ENCODE peak calls at places on chromosomes 16 and 17, in five cellular contexts. D is cardiac muscle cell, O is ascending aorta, R is fibroblast of mammary gland, L is nephron progenitor cell. P is an unnamed sample.

GRCh38 chr17:75845058-75845711 is 981 bp upstream of the UNC13D start:
- DNase-seq in D (peak), L (peak), O (peak), R (peak), P (no peak)

GRCh38 chr17:80195141-80195540 is 25.0 kb downstream of the SGSH start:
- DNase-seq in L (no peak), R (no peak), D (no peak), O (no peak), P (no peak)

GRCh38 chr17:77316191-77316641 is 175.4 kb downstream of the SEC14L1 start:
- DNase-seq in O (no peak), D (peak), L (no peak), R (peak), P (no peak)

GRCh38 chr16:2761472-2761871 is 9.0 kb downstream of the SRRM2 start:
- DNase-seq in L (no peak), D (no peak), R (no peak), O (no peak), P (no peak)

GRCh38 chr17:74547736-74548135 is 1.8 kb upstream of the CD300C start:
- DNase-seq in O (no peak), L (no peak), R (no peak), D (no peak), P (no peak)

GRCh38 chr17:73956595-73957465 is 246.6 kb upstream of the RPL38 start:
- DNase-seq in O (no peak), R (peak), D (peak), L (peak), P (no peak)

GRCh38 chr17:76473541-76473985 is 6.2 kb downstream of the AANAT start:
- DNase-seq in D (no peak), O (no peak), R (no peak), L (peak), P (no peak)

GRCh38 chr17:34067009-34067408 is 188.1 kb upstream of the CCL2 start:
- DNase-seq in D (no peak), O (no peak), L (no peak), R (no peak), P (no peak)

GRCh38 chr17:81429353-81429774 is 34.1 kb downstream of the BAHCC1 start:
- DNase-seq in L (no peak), R (peak), O (no peak), D (peak), P (peak)

GRCh38 chr17:44543213-44543904 is 13.9 kb upstream of the FZD2 start:
- DNase-seq in D (peak), R (peak), L (peak), O (no peak), P (peak)

GRCh38 chr17:10337976-10338375 is 34.8 kb downstream of the MYH13 start:
- DNase-seq in L (no peak), D (peak), O (no peak), R (peak), P (no peak)

GRCh38 chr17:17191961-17192381 is 14.2 kb downstream of the PLD6 start:
- DNase-seq in L (no peak), D (no peak), O (no peak), R (no peak), P (no peak)

GRCh38 chr16:77555781-77556180 is 120.9 kb upstream of the ADAMTS18 start:
- DNase-seq in L (peak), R (no peak), D (no peak), O (no peak), P (no peak)

GRCh38 chr16:81681311-81681710 is 97.8 kb upstream of the PLCG2 start:
- DNase-seq in O (no peak), R (no peak), L (no peak), D (no peak), P (no peak)

GRCh38 chr16:79429276-79430128 is 171.0 kb downstream of the MAF start:
- DNase-seq in D (no peak), O (no peak), L (peak), R (no peak), P (no peak)

GRCh38 chr17:1237471-1237870 is 32.8 kb upstream of the BHLHA9 start:
- DNase-seq in L (no peak), O (no peak), D (no peak), R (no peak), P (no peak)

GRCh38 chr16:87789437-87790277 is 23.9 kb upstream of the KLHDC4 start:
- DNase-seq in D (peak), L (no peak), O (no peak), R (peak), P (no peak)
- TF ChIP-seq CTCF in D (no peak), L (no peak), O (no peak), R (no peak), P (no peak)

GRCh38 chr17:3692346-3692745 is 3.6 kb downstream of the P2RX5 start:
- DNase-seq in R (no peak), L (no peak), O (no peak), D (no peak), P (no peak)
- TF ChIP-seq CTCF in R (no peak), L (no peak), O (no peak), D (no peak), P (no peak)

GRCh38 chr16:56514845-56515244 is 5.0 kb downstream of the BBS2 start:
- DNase-seq in O (no peak), L (no peak), D (no peak), R (peak), P (no peak)

GRCh38 chr16:56517206-56517605 is 2.6 kb downstream of the BBS2 start:
- DNase-seq in R (no peak), D (no peak), L (no peak), O (no peak), P (no peak)

GRCh38 chr16:56515665-56516064 is 4.2 kb downstream of the BBS2 start:
- DNase-seq in R (no peak), L (no peak), O (no peak), D (no peak), P (no peak)

GRCh38 chr16:56512025-56512424 is 7.8 kb downstream of the BBS2 start:
- DNase-seq in R (no peak), O (no peak), D (no peak), L (no peak), P (no peak)

GRCh38 chr16:56513972-56514371 is 5.9 kb downstream of the BBS2 start:
- DNase-seq in R (peak), D (peak), L (no peak), O (no peak), P (peak)
- TF ChIP-seq CTCF in R (peak), D (peak), L (peak), O (peak), P (peak)

GRCh38 chr16:66324785-66325184 is 41.7 kb upstream of the CDH5 start:
- DNase-seq in R (no peak), O (no peak), L (peak), D (peak), P (no peak)
- TF ChIP-seq CTCF in R (peak), O (no peak), L (peak), D (peak), P (no peak)

GRCh38 chr17:67390646-67391480 is 13.8 kb downstream of the PITPNC1 start:
- DNase-seq in L (peak), D (peak), O (peak), R (peak), P (peak)
- TF ChIP-seq CTCF in L (no peak), D (no peak), O (no peak), R (no peak), P (no peak)

DNA sequence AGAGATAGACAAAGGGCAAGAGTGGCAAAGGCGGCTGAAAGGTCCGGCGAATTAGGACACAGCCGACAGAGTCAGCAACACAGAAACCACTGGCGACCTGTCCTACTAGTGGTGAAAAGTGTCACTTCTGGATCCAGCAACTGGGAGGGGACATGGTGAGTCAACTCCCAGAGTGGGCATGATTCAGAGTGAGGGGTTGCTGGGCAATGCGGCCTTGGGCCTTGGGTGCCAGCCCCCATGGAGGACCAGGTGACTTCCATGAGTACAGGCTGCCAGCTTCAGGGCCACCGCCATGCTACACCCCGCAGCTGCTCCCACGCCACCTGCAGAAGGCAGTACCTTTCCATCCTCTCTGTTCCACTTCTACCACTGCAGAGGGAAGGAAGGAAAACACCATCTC is 110.6 kb downstream of the ZFHX3 start:
- DNase-seq in R (no peak), O (no peak), D (no peak), L (no peak), P (no peak)
- TF ChIP-seq CTCF in R (no peak), O (no peak), D (no peak), L (no peak), P (no peak)

GRCh38 chr16:47486856-47487255 is 25.7 kb downstream of the PHKB start:
- DNase-seq in O (no peak), L (no peak), R (no peak), D (no peak), P (no peak)

GRCh38 chr16:47492036-47492427 is 30.9 kb downstream of the PHKB start:
- DNase-seq in O (no peak), D (no peak), R (no peak), L (no peak), P (no peak)

GRCh38 chr16:47490471-47490870 is 29.3 kb downstream of the PHKB start:
- DNase-seq in D (no peak), O (no peak), R (no peak), L (no peak), P (no peak)

GRCh38 chr16:47483616-47484015 is 22.5 kb downstream of the PHKB start:
- DNase-seq in L (no peak), D (no peak), O (no peak), R (no peak), P (no peak)

GRCh38 chr16:47488051-47488450 is 26.9 kb downstream of the PHKB start:
- DNase-seq in O (no peak), D (no peak), L (no peak), R (no peak), P (no peak)
- TF ChIP-seq CTCF in O (no peak), D (no peak), L (no peak), R (no peak), P (no peak)

GRCh38 chr16:743794-744500 is 3.1 kb upstream of the CIAO3 start:
- DNase-seq in L (no peak), O (no peak), R (no peak), D (no peak), P (no peak)

GRCh38 chr16:746637-747036 is 5.8 kb upstream of the CIAO3 start:
- DNase-seq in R (no peak), O (no peak), L (no peak), D (no peak), P (no peak)

GRCh38 chr16:749010-749409 is 8.2 kb upstream of the CIAO3 start:
- DNase-seq in O (no peak), R (peak), L (no peak), D (peak), P (peak)

GRCh38 chr16:747978-748746 is 7.4 kb upstream of the CIAO3 start:
- DNase-seq in O (no peak), D (no peak), R (no peak), L (no peak), P (no peak)

DNA sequence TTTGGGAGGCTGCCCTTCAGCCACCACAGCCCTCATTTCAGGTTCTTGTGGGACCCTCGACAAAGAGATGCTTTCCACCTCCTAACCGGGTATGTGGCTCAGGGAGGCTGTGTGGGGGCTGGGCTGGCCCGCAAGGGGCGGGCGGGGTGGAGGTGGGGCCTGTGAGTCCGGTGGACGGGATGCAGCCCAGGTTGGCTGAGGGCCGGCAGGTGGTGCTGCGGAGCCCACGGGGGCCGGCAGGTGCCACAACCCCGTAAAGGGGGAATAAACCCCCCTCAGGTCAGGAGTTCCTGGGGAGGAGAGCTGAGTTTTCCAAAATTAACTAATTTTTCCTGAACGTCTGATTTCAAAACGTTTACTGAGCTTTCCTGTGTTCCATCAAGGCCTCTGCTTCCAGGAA is 4.9 kb upstream of the CIAO3 start:
- DNase-seq in R (no peak), L (peak), O (no peak), D (no peak), P (no peak)
- TF ChIP-seq CTCF in R (no peak), L (peak), O (no peak), D (peak), P (peak)

DNA sequence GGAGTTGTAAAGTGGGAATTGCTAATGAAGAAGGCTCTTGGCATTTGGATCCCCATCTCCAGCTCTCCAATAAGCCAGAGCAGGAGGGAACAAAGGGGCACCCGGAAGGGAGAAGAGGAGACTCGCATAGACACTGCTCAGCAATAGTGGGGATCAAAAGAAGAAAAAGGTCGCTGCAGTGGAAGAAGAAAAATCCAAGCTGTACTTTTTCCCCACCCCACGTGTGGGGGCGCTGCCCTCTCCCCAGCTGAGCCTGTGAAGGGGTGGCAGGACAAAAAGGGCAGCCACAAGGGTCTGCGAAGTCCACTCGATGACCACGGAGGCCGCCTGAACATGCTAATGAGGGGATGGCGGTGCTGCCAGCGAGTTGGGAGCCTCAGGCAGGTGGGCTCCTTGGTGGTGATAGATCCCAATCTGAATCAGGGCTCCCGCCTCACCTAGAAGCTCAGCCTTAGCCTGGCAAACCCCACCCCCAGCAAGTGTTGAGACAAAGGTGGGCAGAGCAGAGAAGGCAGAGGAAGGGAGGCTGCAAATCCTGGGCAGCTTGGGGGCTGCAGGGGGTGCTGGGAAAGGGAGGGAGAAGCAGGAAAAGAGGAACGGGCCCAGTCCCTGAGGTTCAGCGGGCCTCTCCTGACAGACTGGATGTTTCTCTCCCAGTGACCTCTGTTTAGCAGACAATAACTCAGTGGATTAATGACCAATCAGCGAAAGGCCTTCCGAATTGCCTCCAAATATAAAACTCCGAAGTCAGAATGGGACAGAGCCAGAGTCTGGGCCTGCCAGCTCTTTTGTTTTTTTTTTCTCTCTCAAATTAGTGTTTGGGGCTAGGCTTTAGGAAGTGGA is 14.9 kb upstream of the HOXB2 start:
- DNase-seq in R (no peak), D (no peak), O (no peak), L (peak), P (no peak)
- TF ChIP-seq CTCF in R (no peak), D (no peak), O (no peak), L (no peak), P (no peak)